ENCODE peak calls at places on chromosomes 3 and 15, in seven cellular contexts. W is transverse colon, Z is gastrocnemius medialis, D is A549, F is uterus, S is vagina, Q is HepG2. O is an unnamed sample.

GRCh38 chr3:142500211-142500610 is 52.4 kb upstream of the XRN1 start:
- DNase-seq in D (no peak), S (no peak), Q (no peak), W (no peak), F (no peak), Z (no peak), O (no peak)

GRCh38 chr3:13657660-13658435 is 108.9 kb downstream of the FBLN2 start:
- DNase-seq in F (peak), Q (no peak), S (no peak), Z (no peak), W (peak), D (peak), O (no peak)

GRCh38 chr3:188901126-188901525 is 270.6 kb upstream of the TPRG1 start:
- DNase-seq in S (no peak), Q (no peak), W (no peak), F (no peak), Z (no peak), D (no peak), O (no peak)

GRCh38 chr3:65672876-65673815 is 365.6 kb downstream of the MAGI1 start:
- DNase-seq in Z (peak), Q (peak), F (peak), S (no peak), D (peak), W (peak), O (peak)

GRCh38 chr15:63832620-63833245 is 1.0 kb downstream of the HERC1 start:
- DNase-seq in S (no peak), Q (no peak), D (no peak), F (no peak), Z (peak), W (no peak), O (no peak)

GRCh38 chr3:125326957-125327356 is 48.2 kb downstream of the ZNF148 start:
- DNase-seq in S (no peak), Q (no peak), D (no peak), Z (no peak), F (no peak), W (no peak), O (no peak)

GRCh38 chr3:111899966-111900365 is 40.9 kb downstream of the PHLDB2 start:
- DNase-seq in Q (no peak), F (no peak), D (no peak), W (no peak), S (no peak), Z (no peak), O (no peak)

GRCh38 chr3:125166581-125166980 is 46.0 kb downstream of the SLC12A8 start:
- DNase-seq in Z (no peak), S (no peak), W (no peak), D (no peak), F (no peak), Q (no peak), O (no peak)

GRCh38 chr15:44066211-44066827 is 128.8 kb downstream of the FRMD5 start:
- DNase-seq in S (no peak), D (peak), F (no peak), Z (no peak), W (peak), Q (peak), O (peak)

GRCh38 chr15:66078196-66078928 is 175.2 kb downstream of the MEGF11 start:
- DNase-seq in W (no peak), Q (no peak), F (no peak), Z (no peak), S (no peak), D (no peak), O (no peak)

GRCh38 chr3:53729130-53729529 is 117.1 kb downstream of the CHDH start:
- DNase-seq in Q (no peak), D (no peak), F (no peak), Z (no peak), W (no peak), S (no peak), O (no peak)

DNA sequence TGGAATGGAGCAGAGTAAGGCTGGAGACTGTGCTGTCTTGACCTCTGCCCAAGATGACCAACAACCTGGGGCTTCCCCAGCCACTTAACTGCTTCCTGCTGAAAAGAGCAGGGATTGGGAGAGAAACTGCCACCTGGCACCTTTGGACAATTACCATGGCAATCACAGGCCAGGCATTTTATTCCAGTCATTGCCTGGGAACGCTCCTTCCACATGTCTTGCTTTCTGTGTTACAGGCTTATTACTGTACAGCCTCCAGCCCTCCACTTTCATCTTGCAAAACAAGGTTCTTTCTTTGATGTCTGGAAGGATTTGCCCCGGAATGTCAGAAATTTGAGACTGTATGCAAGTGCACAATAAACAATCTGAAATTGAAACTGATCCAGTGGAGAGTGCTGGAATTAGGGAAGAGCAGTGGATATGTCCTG is 2.8 kb downstream of the PPP1R14D start:
- DNase-seq in S (no peak), D (peak), Q (peak), Z (no peak), W (peak), F (no peak), O (no peak)
- H3K4me3 ChIP-seq in S (no peak), D (no peak), Q (no peak), Z (no peak), W (no peak), F (no peak), O (no peak)

GRCh38 chr3:160343132-160343531 is 55.9 kb downstream of the IFT80 start:
- DNase-seq in W (no peak), D (peak), S (no peak), F (no peak), Q (peak), Z (no peak), O (no peak)
- TF ChIP-seq CTCF in W (peak), D (peak), S (no peak), F (peak), Q (peak), Z (peak), O (no peak)

GRCh38 chr15:100931143-100931890 is 12.2 kb downstream of the LRRK1 start:
- DNase-seq in D (no peak), S (no peak), Z (no peak), W (peak), Q (no peak), F (no peak), O (peak)
- TF ChIP-seq POLR2A in D (no peak), S (no peak), Z (no peak), W (no peak), Q (no peak), F (no peak), O (no peak)

GRCh38 chr15:38539008-38539343 is 25.6 kb downstream of the RASGRP1 start:
- DNase-seq in W (no peak), S (no peak), D (no peak), Q (no peak), Z (no peak), F (no peak), O (no peak)
- H3K4me3 ChIP-seq in W (no peak), S (no peak), D (no peak), Q (no peak), Z (no peak), F (no peak), O (no peak)